ENCODE peak calls at places on chromosomes 1 and 21, in four cellular contexts. One of them, this sample, is unnamed.

GRCh38 chr1:77950873-77951272 is 28.0 kb downstream of the FUBP1 start:
- DNase-seq in upper lobe of right lung: no peak
- DNase-seq in HCT116: no peak
- DNase-seq in tibial nerve: no peak
- DNase-seq in this sample: no peak

GRCh38 chr1:204180133-204180532 is 14.0 kb upstream of the REN start:
- DNase-seq in upper lobe of right lung: no peak
- DNase-seq in HCT116: no peak
- DNase-seq in tibial nerve: no peak
- DNase-seq in this sample: no peak

GRCh38 chr1:113949007-113949406 is 19.9 kb downstream of the HIPK1 start:
- DNase-seq in upper lobe of right lung: no peak
- DNase-seq in HCT116: no peak
- DNase-seq in tibial nerve: peak; percentile 34
- DNase-seq in this sample: no peak

GRCh38 chr1:10051656-10052055 is 18.9 kb downstream of the UBE4B start:
- DNase-seq in upper lobe of right lung: no peak
- DNase-seq in HCT116: no peak
- DNase-seq in tibial nerve: no peak
- DNase-seq in this sample: no peak

GRCh38 chr1:218718977-218719376 is 373.8 kb downstream of the TGFB2 start:
- DNase-seq in upper lobe of right lung: no peak
- DNase-seq in HCT116: no peak
- DNase-seq in tibial nerve: no peak
- DNase-seq in this sample: no peak

GRCh38 chr1:185318431-185319151 is 1.5 kb upstream of the IVNS1ABP start:
- DNase-seq in upper lobe of right lung: no peak
- DNase-seq in HCT116: no peak
- DNase-seq in tibial nerve: no peak
- DNase-seq in this sample: no peak

GRCh38 chr1:28190996-28191645 is 14.6 kb upstream of the PTAFR start:
- DNase-seq in upper lobe of right lung: peak; percentile 7
- DNase-seq in HCT116: no peak
- DNase-seq in tibial nerve: no peak
- DNase-seq in this sample: no peak

GRCh38 chr1:59549903-59550302 is 253.0 kb downstream of the FGGY start:
- DNase-seq in upper lobe of right lung: peak; percentile 69
- DNase-seq in HCT116: no peak
- DNase-seq in tibial nerve: peak; percentile 60
- DNase-seq in this sample: no peak

GRCh38 chr21:34670962-34671348 is 2.2 kb downstream of the CLIC6 start:
- DNase-seq in upper lobe of right lung: no peak
- DNase-seq in HCT116: no peak
- DNase-seq in tibial nerve: no peak
- DNase-seq in this sample: no peak

GRCh38 chr1:52927219-52928082 is at the start of gene SCP2:
- DNase-seq in upper lobe of right lung: peak; percentile 93
- DNase-seq in HCT116: peak; percentile 8
- DNase-seq in tibial nerve: peak; percentile 72
- DNase-seq in this sample: peak; percentile 79

GRCh38 chr1:68000191-68000590 is 50.2 kb downstream of the DIRAS3 start:
- DNase-seq in upper lobe of right lung: no peak
- DNase-seq in HCT116: no peak
- DNase-seq in tibial nerve: no peak
- DNase-seq in this sample: no peak

GRCh38 chr1:84433253-84434080 is 35.2 kb downstream of the DNASE2B start:
- DNase-seq in upper lobe of right lung: no peak
- DNase-seq in HCT116: peak; percentile 87
- DNase-seq in tibial nerve: peak; percentile 68
- DNase-seq in this sample: peak; percentile 26

GRCh38 chr1:204293605-204294365 is 65.9 kb downstream of the PLEKHA6 start:
- DNase-seq in upper lobe of right lung: no peak
- DNase-seq in HCT116: no peak
- DNase-seq in tibial nerve: peak; percentile 56
- DNase-seq in this sample: no peak

GRCh38 chr1:193709607-193710006 is 523.2 kb upstream of the B3GALT2 start:
- DNase-seq in upper lobe of right lung: no peak
- DNase-seq in HCT116: no peak
- DNase-seq in tibial nerve: no peak
- DNase-seq in this sample: no peak

GRCh38 chr1:20234761-20235540 is 48.6 kb upstream of the PLA2G2C start:
- DNase-seq in upper lobe of right lung: no peak
- DNase-seq in HCT116: no peak
- DNase-seq in tibial nerve: no peak
- DNase-seq in this sample: no peak

GRCh38 chr1:194062962-194063361 is 876.5 kb upstream of the B3GALT2 start:
- DNase-seq in upper lobe of right lung: no peak
- DNase-seq in HCT116: no peak
- DNase-seq in tibial nerve: no peak
- DNase-seq in this sample: no peak

GRCh38 chr1:182259963-182260362 is 131.6 kb downstream of the GLUL start:
- DNase-seq in upper lobe of right lung: no peak
- DNase-seq in HCT116: no peak
- DNase-seq in tibial nerve: no peak
- DNase-seq in this sample: no peak

GRCh38 chr1:30286241-30286983 is 437.0 kb downstream of the MATN1 start:
- DNase-seq in upper lobe of right lung: no peak
- DNase-seq in HCT116: no peak
- DNase-seq in tibial nerve: no peak
- DNase-seq in this sample: no peak

GRCh38 chr1:66300986-66301451 is 232.9 kb upstream of the SGIP1 start:
- DNase-seq in upper lobe of right lung: no peak
- DNase-seq in HCT116: no peak
- DNase-seq in tibial nerve: peak; percentile 12
- DNase-seq in this sample: peak; percentile 44

GRCh38 chr21:42839271-42840231 is 39.8 kb downstream of the WDR4 start:
- DNase-seq in upper lobe of right lung: peak; percentile 59
- DNase-seq in HCT116: no peak
- DNase-seq in tibial nerve: no peak
- DNase-seq in this sample: no peak

GRCh38 chr1:57206038-57206437 is 217.8 kb downstream of the DAB1 start:
- DNase-seq in upper lobe of right lung: no peak
- DNase-seq in HCT116: no peak
- DNase-seq in tibial nerve: no peak
- DNase-seq in this sample: no peak

GRCh38 chr1:161792740-161793139 is 26.6 kb downstream of the ATF6 start:
- DNase-seq in upper lobe of right lung: no peak
- DNase-seq in HCT116: peak; percentile 49
- DNase-seq in tibial nerve: peak; percentile 68
- DNase-seq in this sample: peak; percentile 42

GRCh38 chr1:73593379-73593778 is 604.6 kb downstream of the LRRIQ3 start:
- DNase-seq in upper lobe of right lung: no peak
- DNase-seq in HCT116: no peak
- DNase-seq in tibial nerve: no peak
- DNase-seq in this sample: no peak

GRCh38 chr1:231418101-231418740 is 3.9 kb downstream of the EGLN1 start:
- DNase-seq in upper lobe of right lung: no peak
- DNase-seq in HCT116: no peak
- DNase-seq in tibial nerve: no peak
- DNase-seq in this sample: no peak

GRCh38 chr1:23423415-23424170 is 955 bp downstream of the TCEA3 start:
- DNase-seq in upper lobe of right lung: peak; percentile 88
- DNase-seq in HCT116: no peak
- DNase-seq in tibial nerve: no peak
- DNase-seq in this sample: no peak

GRCh38 chr1:181159451-181160151 is 71.1 kb downstream of the IER5 start:
- DNase-seq in upper lobe of right lung: no peak
- DNase-seq in HCT116: no peak
- DNase-seq in tibial nerve: no peak
- DNase-seq in this sample: no peak

GRCh38 chr21:36730291-36731281 is 31.7 kb downstream of the SIM2 start:
- DNase-seq in upper lobe of right lung: no peak
- DNase-seq in HCT116: no peak
- DNase-seq in tibial nerve: no peak
- DNase-seq in this sample: no peak

GRCh38 chr21:34890724-34891609 is 158.1 kb downstream of the RUNX1 start:
- DNase-seq in upper lobe of right lung: no peak
- DNase-seq in HCT116: no peak
- DNase-seq in tibial nerve: no peak
- DNase-seq in this sample: no peak

DNA sequence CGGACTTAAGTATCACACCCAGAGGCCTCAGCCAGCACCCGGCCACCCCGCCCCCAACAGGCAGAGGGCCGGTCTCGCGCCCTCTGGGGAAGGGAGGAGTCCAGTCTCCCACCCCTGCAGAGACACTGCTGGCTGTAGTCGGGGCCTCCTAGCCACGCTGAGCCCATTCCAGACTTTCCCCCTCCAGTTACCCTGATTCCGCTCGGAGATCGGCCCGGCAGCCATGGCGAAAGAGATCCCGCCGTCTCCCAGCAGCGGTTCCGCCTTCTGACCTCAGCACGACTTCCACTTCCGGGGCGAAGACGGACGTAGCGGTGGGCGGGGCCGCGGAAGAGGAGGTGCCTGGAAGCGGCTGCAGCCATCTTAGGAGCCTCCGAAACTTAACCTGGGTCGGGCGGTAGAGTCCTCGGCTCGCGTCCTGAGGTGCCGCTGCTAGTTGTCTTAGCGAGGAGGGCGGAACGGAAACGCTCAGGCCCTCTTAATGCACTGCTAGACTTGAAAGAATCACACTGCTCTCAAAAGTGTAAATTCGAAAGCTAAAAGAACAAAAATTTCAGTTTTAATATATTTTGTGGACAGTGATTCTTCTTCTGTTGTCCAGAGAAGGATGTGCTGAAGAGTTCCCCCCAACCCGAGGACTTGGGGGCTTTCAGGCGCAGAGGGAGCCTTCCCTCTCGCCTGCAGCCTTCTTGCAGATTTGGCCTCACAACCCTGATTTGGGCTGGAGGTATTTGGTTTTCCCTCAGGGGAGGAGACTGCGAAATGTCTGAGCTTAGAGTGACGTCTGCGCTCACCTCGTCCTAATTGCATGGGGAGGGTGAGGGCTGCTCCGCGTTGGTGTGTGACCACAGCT is at the start of gene SF3B4:
- DNase-seq in upper lobe of right lung: peak; percentile 98
- DNase-seq in HCT116: peak; percentile 79
- DNase-seq in tibial nerve: peak; percentile 94
- DNase-seq in this sample: peak; percentile 95
- TF ChIP-seq CTCF in upper lobe of right lung: no peak
- TF ChIP-seq CTCF in HCT116: no peak
- TF ChIP-seq CTCF in tibial nerve: no peak
- TF ChIP-seq CTCF in this sample: no peak

GRCh38 chr1:19212167-19212566 is 2.1 kb upstream of the UBR4 start:
- DNase-seq in upper lobe of right lung: no peak
- DNase-seq in HCT116: no peak
- DNase-seq in tibial nerve: no peak
- DNase-seq in this sample: no peak
- H3K4me3 ChIP-seq in upper lobe of right lung: no peak overlapping the region
- H3K4me3 ChIP-seq in HCT116: no peak overlapping the region
- H3K4me3 ChIP-seq in tibial nerve: no peak overlapping the region
- H3K4me3 ChIP-seq in this sample: no peak overlapping the region

GRCh38 chr1:236765831-236766230 is 29.3 kb upstream of the MTR start:
- DNase-seq in upper lobe of right lung: no peak
- DNase-seq in HCT116: no peak
- DNase-seq in tibial nerve: no peak
- DNase-seq in this sample: no peak
- H3K27me3 ChIP-seq in upper lobe of right lung: peaks cover 3% of the 10 kb centered on the region
- H3K27me3 ChIP-seq in HCT116: no peaks in the 10 kb centered on the region
- H3K27me3 ChIP-seq in tibial nerve: no peaks in the 10 kb centered on the region
- H3K27me3 ChIP-seq in this sample: no peaks in the 10 kb centered on the region

DNA sequence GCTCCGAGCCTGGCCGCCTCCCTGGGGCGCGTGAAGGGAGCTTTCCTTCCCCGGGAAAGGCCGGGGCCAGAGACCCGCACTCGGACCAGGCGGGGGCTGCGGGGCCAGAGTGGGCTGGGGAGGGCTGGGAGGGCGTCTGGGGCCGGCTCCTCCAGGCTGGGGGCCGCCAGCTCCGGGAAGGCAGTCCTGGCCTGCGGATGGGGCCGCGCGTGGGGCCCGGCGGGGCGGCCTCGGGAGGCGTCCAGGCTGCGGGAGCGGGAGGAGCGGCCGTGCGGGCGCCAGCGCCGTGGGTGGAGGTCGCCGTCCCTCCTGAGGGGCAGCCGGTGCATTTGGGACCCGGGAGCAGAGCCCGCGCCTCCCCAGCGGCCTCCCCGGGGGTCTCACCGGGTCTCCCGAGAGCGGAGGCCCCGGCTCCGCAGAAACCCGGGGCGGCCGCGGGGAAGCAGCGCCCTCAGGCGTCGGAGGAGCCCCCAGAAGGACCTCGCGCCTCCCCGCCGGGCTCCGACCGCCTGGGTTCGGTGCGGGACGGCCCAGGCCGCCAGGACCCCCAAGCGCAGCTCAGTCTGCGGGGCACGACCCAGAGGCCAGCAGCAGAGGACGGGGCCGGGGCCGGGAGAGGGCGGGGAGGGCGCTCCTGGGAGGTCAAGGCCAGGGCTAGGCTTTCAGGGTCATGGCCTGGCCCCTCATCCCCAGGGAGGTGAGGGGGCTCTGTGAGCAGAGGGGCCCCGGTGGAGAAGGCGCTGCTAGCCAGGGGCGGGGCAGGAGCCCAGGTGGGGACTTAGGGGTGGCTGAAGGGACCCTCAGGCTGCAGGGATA is 7.3 kb upstream of the SLX9 start:
- DNase-seq in upper lobe of right lung: peak; percentile 81
- DNase-seq in HCT116: no peak
- DNase-seq in tibial nerve: no peak
- DNase-seq in this sample: peak; percentile 68
- TF ChIP-seq CTCF in upper lobe of right lung: peak; percentile 53
- TF ChIP-seq CTCF in HCT116: no peak
- TF ChIP-seq CTCF in tibial nerve: peak; percentile 54
- TF ChIP-seq CTCF in this sample: peak; percentile 64

This sample was measured in GM06990.